ENCODE peak calls at places on chromosomes 6 and 20, in four cellular contexts. Y, U, A and Z are unnamed samples.

GRCh38 chr6:131054392-131055250 is 8.4 kb downstream of the EPB41L2 start:
- DNase-seq in Y (no peak), U (no peak), A (no peak), Z (no peak)

GRCh38 chr6:30821862-30822784 is 62.2 kb upstream of the DDR1 start:
- DNase-seq in Y (peak; percentile 55), U (no peak), A (peak; percentile 53), Z (no peak)

GRCh38 chr6:55543633-55544309 is 35.2 kb downstream of the HMGCLL1 start:
- DNase-seq in Y (no peak), U (no peak), A (no peak), Z (no peak)

GRCh38 chr6:150072201-150072600 is 3.3 kb upstream of the ULBP3 start:
- DNase-seq in Y (no peak), U (no peak), A (no peak), Z (no peak)

GRCh38 chr6:14888575-14889000 is 357.3 kb upstream of the JARID2 start:
- DNase-seq in Y (no peak), U (no peak), A (no peak), Z (no peak)

GRCh38 chr20:50745634-50746137 is 14.3 kb downstream of the PARD6B start:
- DNase-seq in Y (no peak), U (no peak), A (no peak), Z (no peak)

GRCh38 chr6:92047886-92048285 is 1371.5 kb downstream of the EPHA7 start:
- DNase-seq in Y (no peak), U (no peak), A (no peak), Z (no peak)

GRCh38 chr20:53738039-53738944 is 144.7 kb upstream of the ZNF217 start:
- DNase-seq in Y (no peak), U (no peak), A (no peak), Z (no peak)

GRCh38 chr20:38158701-38159325 is 6.3 kb downstream of the TGM2 start:
- DNase-seq in Y (no peak), U (no peak), A (no peak), Z (no peak)

GRCh38 chr6:143276436-143276835 is 174.1 kb downstream of the ADAT2 start:
- DNase-seq in Y (peak; percentile 28), U (no peak), A (peak; percentile 50), Z (no peak)

GRCh38 chr6:14883921-14884320 is 361.9 kb upstream of the JARID2 start:
- DNase-seq in Y (no peak), U (no peak), A (no peak), Z (no peak)